ENCODE peak calls at places on chromosomes 5 and 9, in five cellular contexts. U, Y, V, C and S are unnamed samples.
A peak's percentile ranks its signal among the peaks of the same experiment; 100 is the strongest.

GRCh38 chr5:156094001-156094400 is 233.0 kb upstream of the SGCD start:
- DNase-seq in U (no peak), Y (no peak), V (no peak), C (peak; percentile 52), S (no peak)

GRCh38 chr5:80326468-80326867 is 6.7 kb downstream of the SPZ1 start:
- DNase-seq in U (no peak), Y (no peak), V (no peak), C (no peak), S (no peak)

GRCh38 chr9:108634164-108634563 is 221.6 kb downstream of the ACTL7B start:
- DNase-seq in U (no peak), Y (no peak), V (no peak), C (peak; percentile 16), S (no peak)

GRCh38 chr5:132499440-132500243 is 9.1 kb upstream of the IRF1 start:
- DNase-seq in U (no peak), Y (no peak), V (peak; percentile 39), C (no peak), S (no peak)

GRCh38 chr5:179680014-179680779 is 637 bp downstream of the CBY3 start:
- DNase-seq in U (no peak), Y (no peak), V (no peak), C (no peak), S (no peak)

GRCh38 chr9:72946821-72947220 is 6.0 kb downstream of the ALDH1A1 start:
- DNase-seq in U (no peak), Y (no peak), V (no peak), C (no peak), S (no peak)

GRCh38 chr9:105466898-105467455 is 19.1 kb downstream of the FSD1L start:
- DNase-seq in U (no peak), Y (no peak), V (no peak), C (peak; percentile 48), S (no peak)

GRCh38 chr9:116767219-116767618 is 80.1 kb downstream of the TRIM32 start:
- DNase-seq in U (no peak), Y (no peak), V (no peak), C (no peak), S (no peak)

GRCh38 chr5:43227655-43228054 is 35.6 kb downstream of the NIM1K start:
- DNase-seq in U (no peak), Y (no peak), V (no peak), C (peak; percentile 46), S (no peak)

GRCh38 chr9:127973169-127974001 is 7.4 kb downstream of the EEIG1 start:
- DNase-seq in U (no peak), Y (no peak), V (no peak), C (no peak), S (peak; percentile 10)

GRCh38 chr9:78297672-78297961 is 692 bp downstream of the PSAT1 start:
- DNase-seq in U (no peak), Y (no peak), V (no peak), C (no peak), S (no peak)

GRCh38 chr9:126756876-126757415 is 47.9 kb upstream of the ZBTB43 start:
- DNase-seq in U (no peak), Y (no peak), V (no peak), C (no peak), S (no peak)

GRCh38 chr5:20109326-20109725 is 121.3 kb upstream of the CDH18 start:
- DNase-seq in U (no peak), Y (no peak), V (no peak), C (no peak), S (no peak)

GRCh38 chr5:37111426-37112382 is 137.5 kb downstream of the CPLANE1 start:
- DNase-seq in U (peak; percentile 52), Y (no peak), V (no peak), C (peak; percentile 31), S (peak; percentile 62)

GRCh38 chr5:65819905-65820240 is 97.9 kb downstream of the NLN start:
- DNase-seq in U (no peak), Y (no peak), V (no peak), C (no peak), S (no peak)

GRCh38 chr5:1052641-1053390 is 44.2 kb downstream of the NKD2 start:
- DNase-seq in U (no peak), Y (no peak), V (no peak), C (no peak), S (no peak)

GRCh38 chr5:79229357-79230174 is 6.4 kb upstream of the JMY start:
- DNase-seq in U (peak; percentile 66), Y (peak; percentile 5), V (no peak), C (peak; percentile 30), S (no peak)

GRCh38 chr5:72841756-72842535 is 25.5 kb downstream of the TNPO1 start:
- DNase-seq in U (no peak), Y (no peak), V (no peak), C (peak; percentile 67), S (no peak)

GRCh38 chr5:139459451-139459934 is 3.0 kb downstream of the ECSCR start:
- DNase-seq in U (peak; percentile 57), Y (no peak), V (no peak), C (peak; percentile 32), S (no peak)

GRCh38 chr5:139462582-139463276 is at the start of gene ECSCR:
- DNase-seq in U (no peak), Y (no peak), V (no peak), C (peak; percentile 37), S (no peak)

GRCh38 chr5:139461176-139461575 is 1.4 kb downstream of the ECSCR start:
- DNase-seq in U (no peak), Y (no peak), V (no peak), C (no peak), S (no peak)

GRCh38 chr5:139460457-139460856 is 2.1 kb downstream of the ECSCR start:
- DNase-seq in U (no peak), Y (no peak), V (no peak), C (peak; percentile 49), S (no peak)

DNA sequence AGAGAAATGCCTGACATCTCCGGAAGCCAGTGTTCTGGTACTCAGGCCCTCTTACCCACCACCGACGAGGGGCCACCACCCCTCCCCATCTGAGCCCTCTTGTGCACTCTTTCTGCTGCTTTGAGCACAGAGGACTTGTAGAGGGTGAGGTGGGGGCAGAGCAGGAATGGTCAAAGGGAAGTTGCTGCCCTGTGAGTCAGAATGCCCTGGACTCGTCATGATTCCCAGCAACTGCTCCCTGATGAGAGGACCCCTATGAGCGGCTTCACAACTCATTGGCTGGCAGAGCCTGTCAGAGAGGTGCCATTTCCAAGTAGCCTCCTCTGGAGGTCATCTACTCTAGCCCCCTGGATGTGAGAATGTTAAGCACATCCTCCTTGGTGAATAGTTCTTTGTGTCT is 845 bp downstream of the ECSCR start:
- DNase-seq in U (no peak), Y (no peak), V (no peak), C (peak; percentile 72), S (no peak)
- H3K4me3 ChIP-seq in U (no peak overlapping the region), Y (no peak overlapping the region), V (peak overlapping the region; percentile 10), C (no peak overlapping the region), S (no peak overlapping the region)

GRCh38 chr5:133865113-133865512 is 103.3 kb downstream of the C5orf15 start:
- DNase-seq in U (no peak), Y (no peak), V (no peak), C (no peak), S (no peak)
- H3K4me3 ChIP-seq in U (no peak overlapping the region), Y (no peak overlapping the region), V (no peak overlapping the region), C (no peak overlapping the region), S (no peak overlapping the region)

GRCh38 chr9:136544549-136545064 is 1.2 kb downstream of the NOTCH1 start:
- DNase-seq in U (peak; percentile 60), Y (peak; percentile 38), V (peak; percentile 89), C (no peak), S (no peak)

GRCh38 chr9:136542246-136543041 is 3.4 kb downstream of the NOTCH1 start:
- DNase-seq in U (no peak), Y (no peak), V (no peak), C (no peak), S (no peak)

GRCh38 chr9:136543830-136544548 is 1.9 kb downstream of the NOTCH1 start:
- DNase-seq in U (no peak), Y (no peak), V (no peak), C (no peak), S (no peak)

GRCh38 chr9:136541709-136542108 is 4.1 kb downstream of the NOTCH1 start:
- DNase-seq in U (no peak), Y (no peak), V (no peak), C (no peak), S (no peak)

DNA sequence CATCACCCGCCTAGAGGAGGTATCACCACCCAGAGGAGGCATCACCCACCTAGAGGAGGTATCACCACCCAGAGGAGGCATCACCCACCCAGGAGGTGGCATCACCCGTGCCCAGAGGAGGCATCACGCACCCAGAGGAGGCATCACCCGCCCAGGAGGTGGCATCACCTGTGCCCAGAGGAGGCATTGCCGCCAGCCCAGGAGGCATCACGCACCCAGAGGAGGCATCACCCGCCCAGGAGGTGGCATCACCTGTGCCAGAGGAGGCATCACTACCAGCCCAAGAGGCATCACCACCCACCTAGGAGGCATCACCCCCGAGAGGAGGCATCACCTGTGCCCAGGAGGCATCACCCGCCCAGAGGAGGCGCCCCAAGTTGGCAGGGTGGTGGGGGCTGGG is 2.6 kb downstream of the NOTCH1 start:
- DNase-seq in U (no peak), Y (no peak), V (no peak), C (no peak), S (peak; percentile 42)
- H3K4me3 ChIP-seq in U (no peak overlapping the region), Y (no peak overlapping the region), V (peak overlapping the region; percentile 73), C (no peak overlapping the region), S (no peak overlapping the region)

DNA sequence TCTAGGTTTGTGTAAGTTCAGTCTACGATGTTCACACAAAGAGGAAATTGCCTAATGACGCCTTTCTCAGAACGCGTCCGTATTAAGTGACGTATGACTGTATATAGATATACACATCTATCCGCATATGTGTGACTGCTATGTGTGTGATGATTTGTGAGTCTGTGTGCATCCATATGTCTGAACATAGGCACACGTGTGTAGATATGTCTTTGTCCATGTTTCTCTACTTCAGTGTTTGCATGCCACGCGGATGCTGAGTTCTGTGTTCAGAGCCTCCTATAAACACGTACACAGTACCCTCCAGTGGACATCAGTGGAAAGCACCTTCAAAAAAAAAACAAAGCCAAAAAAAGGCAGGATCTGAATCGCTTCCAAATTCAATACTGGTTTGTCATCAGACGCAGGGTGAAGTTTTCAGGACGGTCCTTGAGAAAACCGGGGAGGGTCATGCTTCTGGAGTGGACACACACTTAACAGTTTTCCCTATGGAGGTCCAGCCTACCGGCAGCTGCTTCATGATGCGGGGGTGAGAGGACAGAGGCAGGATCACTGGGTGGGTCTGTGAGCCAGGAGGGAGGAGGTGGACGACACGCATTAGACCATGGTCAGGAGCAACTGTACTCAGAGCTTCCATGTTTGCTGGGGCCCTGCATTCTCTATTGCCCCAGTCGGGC is 29.5 kb upstream of the ALDH1B1 start:
- DNase-seq in U (no peak), Y (no peak), V (peak; percentile 66), C (peak; percentile 79), S (peak; percentile 36)
- H3K4me3 ChIP-seq in U (no peak overlapping the region), Y (no peak overlapping the region), V (peak overlapping the region; percentile 10), C (no peak overlapping the region), S (no peak overlapping the region)

DNA sequence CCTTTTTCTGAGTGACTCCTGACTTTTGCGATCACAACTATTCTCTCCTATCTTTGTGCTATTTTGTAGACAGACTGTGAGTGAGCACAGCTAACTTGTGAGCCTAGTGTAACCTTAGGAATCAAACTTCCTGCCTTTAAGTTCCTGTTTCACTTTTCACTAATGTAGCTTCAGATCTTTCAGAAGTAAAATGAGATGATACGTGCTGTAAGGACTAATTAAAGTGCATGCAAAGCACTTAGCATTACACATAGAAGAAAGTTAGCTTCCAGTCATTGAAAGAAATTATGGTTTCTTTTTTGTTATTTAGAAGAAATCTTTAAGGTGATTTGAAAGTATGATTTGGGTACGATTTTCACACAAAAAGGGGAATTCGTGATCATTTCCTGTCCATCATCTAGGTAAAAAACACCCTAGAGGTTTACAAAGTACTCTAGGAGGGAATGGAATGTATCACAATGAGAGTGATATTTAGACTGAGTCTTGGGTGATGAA is 122.7 kb downstream of the ST8SIA4 start:
- DNase-seq in U (peak; percentile 74), Y (no peak), V (no peak), C (no peak), S (peak; percentile 36)
- H3K4me3 ChIP-seq in U (peak overlapping the region; percentile 30), Y (peak overlapping the region; percentile 56), V (no peak overlapping the region), C (no peak overlapping the region), S (peak overlapping the region; percentile 52)

GRCh38 chr5:147234825-147235635 is at the start of gene STK32A:
- DNase-seq in U (no peak), Y (no peak), V (peak; percentile 87), C (peak; percentile 53), S (no peak)
- H3K4me3 ChIP-seq in U (no peak within 1 kb of the TSS), Y (no peak within 1 kb of the TSS), V (peak within 1 kb of the TSS; percentile 87), C (peak within 1 kb of the TSS; percentile 48), S (no peak within 1 kb of the TSS)